ENCODE peak calls at places on chromosomes 4 and X, in five cellular contexts. G is PC-3, S is progenitor cell of endocrine pancreas, X is Panc1, L is epithelial cell of esophagus. O is an unnamed sample.

GRCh38 chr4:80005863-80006262 is 67.2 kb downstream of the ANTXR2 start:
- DNase-seq in L (peak), S (no peak), G (peak), X (no peak), O (no peak)

GRCh38 chrX:39969099-39969825 is 128.5 kb downstream of the BCOR start:
- DNase-seq in L (no peak), G (no peak), S (no peak), X (no peak), O (no peak)

GRCh38 chrX:30504309-30504708 is 73.3 kb downstream of the TASL start:
- DNase-seq in L (peak), X (no peak), S (no peak), G (peak), O (no peak)

GRCh38 chr4:140149851-140150635 is 3.9 kb downstream of the MAML3 start:
- DNase-seq in G (peak), S (peak), X (no peak), L (peak), O (no peak)

GRCh38 chrX:71106427-71106826 is at the start of gene CXorf65:
- DNase-seq in G (no peak), S (no peak), X (no peak), L (no peak), O (no peak)

GRCh38 chr4:40409835-40410234 is 74.7 kb downstream of the CHRNA9 start:
- DNase-seq in X (no peak), L (peak), S (no peak), G (peak), O (no peak)

GRCh38 chrX:1140236-1140681 is 72.2 kb downstream of the CRLF2 start:
- DNase-seq in X (no peak), S (no peak), L (no peak), G (no peak), O (no peak)

GRCh38 chrX:17803449-17803848 is 57.6 kb downstream of the RAI2 start:
- DNase-seq in S (no peak), X (no peak), G (peak), L (no peak), O (no peak)

GRCh38 chrX:20459410-20460350 is 193.0 kb upstream of the RPS6KA3 start:
- DNase-seq in X (no peak), S (no peak), L (no peak), G (no peak), O (no peak)

GRCh38 chr4:11650801-11651596 is 222.3 kb upstream of the HS3ST1 start:
- DNase-seq in G (peak), S (no peak), X (peak), L (peak), O (no peak)

GRCh38 chr4:8472166-8472688 is 31.6 kb downstream of the TRMT44 start:
- DNase-seq in G (no peak), S (no peak), X (no peak), L (no peak), O (no peak)

GRCh38 chr4:21801661-21802355 is 146.8 kb downstream of the KCNIP4 start:
- DNase-seq in X (no peak), S (no peak), G (peak), L (no peak), O (no peak)

GRCh38 chr4:75845992-75846391 is 56.3 kb downstream of the PPEF2 start:
- DNase-seq in G (peak), X (no peak), L (no peak), S (no peak), O (no peak)

GRCh38 chrX:50281253-50281652 is 76.7 kb downstream of the CCNB3 start:
- DNase-seq in S (no peak), G (no peak), X (no peak), L (no peak), O (no peak)

GRCh38 chrX:139691843-139692505 is 16.0 kb downstream of the MCF2 start:
- DNase-seq in L (peak), X (no peak), G (no peak), S (peak), O (no peak)

GRCh38 chrX:38768079-38768478 is 33.2 kb upstream of the MID1IP1 start:
- DNase-seq in S (no peak), G (peak), X (peak), L (peak), O (no peak)

GRCh38 chr4:133711817-133712216 is 489.8 kb downstream of the PABPC4L start:
- DNase-seq in L (no peak), S (no peak), X (no peak), G (no peak), O (no peak)

GRCh38 chr4:67581208-67581857 is 22.8 kb downstream of the STAP1 start:
- DNase-seq in G (no peak), X (no peak), L (no peak), S (no peak), O (no peak)

GRCh38 chr4:38500433-38500832 is 163.6 kb upstream of the KLF3 start:
- DNase-seq in G (no peak), L (no peak), S (no peak), X (no peak), O (no peak)

GRCh38 chr4:74840931-74841330 is 46.6 kb upstream of the BTC start:
- DNase-seq in S (no peak), X (no peak), L (no peak), G (no peak), O (no peak)

GRCh38 chr4:115366390-115366789 is 253.0 kb upstream of the NDST4 start:
- DNase-seq in S (no peak), L (no peak), G (no peak), X (no peak), O (no peak)

GRCh38 chr4:42331040-42331439 is 66.2 kb upstream of the SHISA3 start:
- DNase-seq in S (no peak), X (no peak), G (no peak), L (no peak), O (no peak)

GRCh38 chr4:155978810-155979209 is 25.1 kb upstream of the CTSO start:
- DNase-seq in L (no peak), S (no peak), X (no peak), G (no peak), O (no peak)

GRCh38 chrX:129781134-129782014 is 1.6 kb downstream of the SASH3 start:
- DNase-seq in L (no peak), X (no peak), S (no peak), G (no peak), O (no peak)

GRCh38 chr4:183588169-183588675 is 70.8 kb downstream of the RWDD4 start:
- DNase-seq in G (no peak), X (no peak), L (peak), S (no peak), O (no peak)

GRCh38 chrX:68710870-68711576 is 63.6 kb downstream of the STARD8 start:
- DNase-seq in L (peak), G (peak), S (peak), X (no peak), O (no peak)

GRCh38 chr4:39706334-39706733 is 8.4 kb downstream of the UBE2K start:
- DNase-seq in S (no peak), X (no peak), L (peak), G (peak), O (no peak)

GRCh38 chr4:17690898-17691297 is 76.5 kb downstream of the MED28 start:
- DNase-seq in L (peak), X (peak), G (peak), S (no peak), O (no peak)

GRCh38 chr4:138161351-138161750 is 80.8 kb downstream of the SLC7A11 start:
- DNase-seq in G (no peak), L (no peak), X (no peak), S (no peak), O (no peak)

GRCh38 chrX:136176399-136176825 is 29.1 kb downstream of the FHL1 start:
- DNase-seq in S (no peak), L (peak), G (peak), X (no peak), O (no peak)

GRCh38 chrX:106619797-106620196 is 8.0 kb downstream of the RADX start:
- DNase-seq in G (peak), X (no peak), S (no peak), L (peak), O (no peak)

GRCh38 chrX:106621836-106622235 is 10.1 kb downstream of the RADX start:
- DNase-seq in G (no peak), X (no peak), L (no peak), S (no peak), O (no peak)
- TF ChIP-seq CTCF in G (no peak), X (no peak), L (no peak), S (no peak), O (no peak)

GRCh38 chr4:151192556-151193235 is 84.3 kb upstream of the PRSS48 start:
- DNase-seq in X (no peak), L (peak), G (no peak), S (no peak), O (no peak)

GRCh38 chr4:151198748-151199147 is 78.2 kb upstream of the PRSS48 start:
- DNase-seq in L (no peak), S (no peak), X (no peak), G (no peak), O (no peak)

GRCh38 chr4:151197258-151197657 is 79.7 kb upstream of the PRSS48 start:
- DNase-seq in G (peak), L (peak), S (no peak), X (no peak), O (no peak)

GRCh38 chr4:151195801-151196200 is 81.2 kb upstream of the PRSS48 start:
- DNase-seq in S (no peak), X (no peak), L (peak), G (peak), O (no peak)

GRCh38 chr4:151193414-151193813 is 83.5 kb upstream of the PRSS48 start:
- DNase-seq in S (no peak), G (no peak), X (no peak), L (no peak), O (no peak)
- TF ChIP-seq CTCF in S (no peak), G (no peak), X (no peak), L (no peak), O (no peak)

GRCh38 chrX:72569786-72570185 is 2.9 kb downstream of the HDAC8 start:
- DNase-seq in L (peak), G (peak), X (no peak), S (no peak), O (no peak)
- TF ChIP-seq CTCF in L (peak), G (peak), X (peak), S (no peak), O (no peak)

GRCh38 chr4:5979981-5980380 is 38.2 kb downstream of the C4orf50 start:
- DNase-seq in X (no peak), G (peak), S (no peak), L (no peak), O (peak)
- TF ChIP-seq CTCF in X (peak), G (peak), S (peak), L (no peak), O (peak)

DNA sequence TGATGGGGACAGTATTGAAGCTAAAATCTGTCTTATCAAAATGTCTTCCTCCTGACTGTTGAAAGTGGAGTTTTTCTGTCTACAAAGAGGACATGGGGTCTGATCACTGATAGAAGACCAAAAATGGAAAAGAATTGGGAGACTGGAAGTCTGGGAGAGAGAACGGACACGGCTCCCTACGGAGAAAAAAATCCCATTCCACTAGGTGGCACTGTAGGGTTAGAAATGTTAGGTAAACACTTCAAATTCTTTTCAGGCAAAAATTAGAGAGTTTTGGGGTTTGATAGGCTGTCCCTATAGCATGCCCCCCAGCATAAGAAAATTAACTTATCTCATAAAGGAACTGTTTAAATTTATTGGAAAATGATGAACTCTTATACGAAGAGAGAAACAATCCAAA is 200.5 kb downstream of the FAM133A start:
- DNase-seq in G (peak), L (peak), S (peak), X (no peak), O (no peak)
- TF ChIP-seq CTCF in G (peak), L (peak), S (peak), X (peak), O (peak)

DNA sequence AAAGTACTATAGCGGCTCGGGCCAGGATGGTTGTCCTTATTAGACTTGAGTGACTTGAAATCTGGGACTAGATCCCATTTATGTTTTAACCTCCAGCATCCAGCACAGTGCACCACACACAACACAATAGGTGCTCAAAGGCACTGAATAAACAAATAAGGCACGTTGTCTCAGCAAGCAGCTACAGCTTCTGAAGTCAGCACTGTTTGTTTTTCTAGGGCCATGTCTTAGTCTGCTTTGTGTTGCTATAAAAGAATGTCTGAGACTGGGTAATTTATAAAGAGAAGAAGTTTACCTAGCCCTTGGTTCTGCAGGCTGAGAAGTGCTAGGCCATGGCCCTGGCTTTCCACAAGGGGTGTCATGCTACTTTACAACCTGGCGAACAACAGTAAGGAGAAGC is 102.1 kb upstream of the LNX1 start:
- DNase-seq in L (no peak), X (no peak), G (no peak), S (no peak), O (no peak)
- TF ChIP-seq CTCF in L (no peak), X (no peak), G (no peak), S (no peak), O (no peak)

DNA sequence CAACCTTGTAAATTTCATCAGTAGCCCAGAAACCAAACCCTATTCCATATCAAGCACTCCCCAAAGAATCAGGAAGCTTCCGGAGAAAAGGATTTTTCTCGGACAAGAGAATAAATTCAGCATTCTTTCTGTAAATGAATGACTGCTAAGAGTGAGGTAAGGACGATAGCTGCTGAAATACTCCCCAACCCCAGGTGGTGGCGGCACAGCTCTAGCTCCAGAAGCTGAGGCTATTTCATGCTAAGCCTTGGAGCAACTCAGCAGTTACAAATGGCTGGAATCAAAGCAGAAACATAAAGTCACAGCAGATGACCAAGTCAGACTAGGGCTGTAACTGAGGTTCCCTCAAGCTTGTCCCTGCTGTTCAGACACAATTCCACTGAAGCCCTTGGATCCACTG is 13.9 kb upstream of the PCDH19 start:
- DNase-seq in L (peak), G (peak), X (no peak), S (no peak), O (no peak)
- TF ChIP-seq CTCF in L (peak), G (peak), X (peak), S (peak), O (peak)

GRCh38 chr4:113689394-113689793 is 72.1 kb downstream of the CAMK2D start:
- DNase-seq in G (no peak), S (no peak), L (no peak), X (no peak), O (no peak)

GRCh38 chr4:113682730-113683129 is 78.8 kb downstream of the CAMK2D start:
- DNase-seq in G (peak), L (peak), X (no peak), S (no peak), O (no peak)

GRCh38 chr4:113686950-113687718 is 74.4 kb downstream of the CAMK2D start:
- DNase-seq in G (no peak), X (no peak), S (no peak), L (no peak), O (no peak)

GRCh38 chr4:113683143-113683542 is 78.4 kb downstream of the CAMK2D start:
- DNase-seq in L (peak), G (no peak), S (no peak), X (no peak), O (no peak)

GRCh38 chr4:113684534-113685091 is 76.9 kb downstream of the CAMK2D start:
- DNase-seq in S (no peak), G (peak), X (no peak), L (peak), O (no peak)
- TF ChIP-seq CTCF in S (peak), G (peak), X (peak), L (peak), O (no peak)

GRCh38 chr4:164011791-164012190 is 517.3 kb downstream of the TMA16 start:
- DNase-seq in X (no peak), G (no peak), L (no peak), S (no peak), O (no peak)
- TF ChIP-seq CTCF in X (no peak), G (no peak), L (no peak), S (no peak), O (no peak)